ENCODE peak calls at places on chromosomes 1 and 21, in four cellular contexts. J is SK-N-SH, Q is GM12878, U is A549. B is an unnamed sample.
A peak's percentile ranks its signal among the peaks of the same experiment; 100 is the strongest.

GRCh38 chr1:18527921-18528320 is 47.2 kb downstream of the KLHDC7A start:
- DNase-seq in J (no peak), Q (no peak), U (no peak), B (no peak)

GRCh38 chr1:67053535-67053784 is 488 bp downstream of the SLC35D1 start:
- DNase-seq in U (no peak), J (peak; percentile 79), Q (no peak), B (peak; percentile 54)

GRCh38 chr1:150613061-150613920 is 16.1 kb downstream of the ENSA start:
- DNase-seq in Q (peak; percentile 79), J (no peak), U (peak; percentile 90), B (peak; percentile 79)

GRCh38 chr1:60277269-60277668 is 203.7 kb upstream of the C1orf87 start:
- DNase-seq in Q (no peak), J (no peak), U (no peak), B (no peak)

GRCh38 chr1:197213193-197213592 is 54.9 kb upstream of the CRB1 start:
- DNase-seq in J (no peak), U (no peak), Q (no peak), B (no peak)

GRCh38 chr1:240073097-240073496 is 18.6 kb upstream of the FMN2 start:
- DNase-seq in U (no peak), Q (no peak), J (no peak), B (no peak)

GRCh38 chr1:245953876-245954660 is 553.0 kb downstream of the SMYD3 start:
- DNase-seq in J (no peak), Q (peak; percentile 32), U (no peak), B (no peak)

GRCh38 chr1:206540044-206540758 is 32.9 kb downstream of the RASSF5 start:
- DNase-seq in J (no peak), U (no peak), Q (no peak), B (no peak)

GRCh38 chr1:169924829-169925228 is 31.1 kb upstream of the SCYL3 start:
- DNase-seq in J (no peak), Q (no peak), U (no peak), B (no peak)

GRCh38 chr1:111515291-111516007 is 12.0 kb upstream of the ADORA3 start:
- DNase-seq in J (peak; percentile 39), U (no peak), Q (no peak), B (no peak)

DNA sequence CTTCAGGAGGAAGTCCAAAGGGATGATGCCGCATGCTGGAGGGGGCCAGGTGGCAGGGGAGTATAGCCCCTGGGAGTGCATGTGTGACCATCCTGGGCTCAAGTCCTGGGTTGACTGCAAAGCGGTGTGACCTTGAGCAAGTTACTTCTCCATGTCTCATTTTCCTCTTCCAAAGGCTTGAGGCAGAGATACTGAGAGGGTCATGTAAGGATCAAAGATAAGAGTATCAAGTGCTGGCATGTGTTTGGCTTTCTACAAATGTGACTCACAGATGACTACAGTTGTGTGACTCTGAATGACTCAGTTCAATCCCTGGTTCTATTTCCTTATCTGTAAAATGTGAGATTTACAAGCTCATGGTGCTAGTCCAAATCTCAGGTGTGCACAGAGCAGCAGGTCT is 26.1 kb downstream of the PROK1 start:
- DNase-seq in U (peak; percentile 81), Q (no peak), J (no peak), B (peak; percentile 13)
- TF ChIP-seq CHD2 in U (no peak), Q (no peak), J (no peak), B (no peak)

DNA sequence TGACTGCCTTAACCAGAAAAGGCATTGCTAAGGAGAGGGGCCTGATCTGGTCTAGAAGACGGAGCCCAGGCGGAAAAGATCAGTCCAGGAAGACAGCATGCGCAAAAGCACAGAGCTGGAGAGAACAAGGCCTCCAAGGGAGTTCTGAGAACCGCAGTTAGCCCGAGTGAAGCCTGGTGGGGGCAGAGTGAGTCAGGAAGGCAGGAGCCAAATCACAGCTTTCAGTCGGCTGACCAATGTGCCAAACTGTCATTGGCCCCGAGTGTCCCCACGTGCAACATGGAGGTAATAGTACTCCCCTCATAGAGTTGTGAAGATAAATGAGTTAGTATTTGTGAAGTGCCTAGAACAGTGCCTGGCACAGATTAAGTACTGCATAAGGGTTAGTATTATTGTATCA is 1.2 kb upstream of the TSPAN2 start:
- DNase-seq in U (no peak), J (no peak), Q (no peak), B (no peak)
- TF ChIP-seq PBX3 in U (no peak), J (no peak), Q (no peak), B (no peak)

GRCh38 chr1:9891207-9891606 is 18.9 kb downstream of the CTNNBIP1 start:
- DNase-seq in Q (no peak), J (no peak), U (no peak), B (no peak)
- TF ChIP-seq CHD2 in Q (no peak), J (no peak), U (no peak), B (no peak)

GRCh38 chr1:15994081-15994480 is 10.0 kb upstream of the SRARP start:
- DNase-seq in J (no peak), U (no peak), Q (no peak), B (no peak)

GRCh38 chr1:15992582-15993500 is 11.2 kb upstream of the SRARP start:
- DNase-seq in U (no peak), Q (no peak), J (no peak), B (no peak)

GRCh38 chr1:15992187-15992553 is 11.9 kb upstream of the SRARP start:
- DNase-seq in U (no peak), Q (no peak), J (no peak), B (no peak)

GRCh38 chr1:15994590-15995351 is 9.3 kb upstream of the SRARP start:
- DNase-seq in J (peak; percentile 86), Q (no peak), U (peak; percentile 58), B (peak; percentile 56)

GRCh38 chr1:15993666-15994065 is 10.4 kb upstream of the SRARP start:
- DNase-seq in U (no peak), J (no peak), Q (no peak), B (no peak)
- TF ChIP-seq PBX3 in U (no peak), J (no peak), Q (no peak), B (no peak)

GRCh38 chr1:108962681-108963051 is 618 bp downstream of the CLCC1 start:
- DNase-seq in J (no peak), U (peak; percentile 22), Q (no peak), B (peak; percentile 12)
- TF ChIP-seq CHD2 in J (no peak), U (no peak), Q (no peak), B (no peak)

DNA sequence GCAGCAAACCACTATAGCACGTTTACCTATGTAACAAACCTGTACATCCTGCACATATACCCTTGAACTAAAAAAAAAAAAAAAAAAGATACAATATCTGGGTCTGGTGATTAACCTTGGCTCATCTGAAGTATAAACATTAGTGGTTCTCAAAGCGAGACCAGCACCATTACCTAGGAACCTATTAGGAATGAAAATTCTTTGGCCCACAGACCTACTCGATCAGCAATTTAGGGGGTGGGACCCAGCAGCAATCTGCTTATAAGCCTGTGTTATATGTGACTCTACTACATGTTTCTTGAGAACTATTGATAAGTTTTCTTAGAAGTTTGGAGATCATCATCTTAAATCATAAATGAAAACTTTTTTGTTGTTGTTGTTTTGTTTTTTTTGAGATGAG is 9.7 kb upstream of the SPATA1 start:
- DNase-seq in U (no peak), Q (no peak), J (no peak), B (no peak)
- TF ChIP-seq PBX3 in U (no peak), Q (no peak), J (no peak), B (no peak)

DNA sequence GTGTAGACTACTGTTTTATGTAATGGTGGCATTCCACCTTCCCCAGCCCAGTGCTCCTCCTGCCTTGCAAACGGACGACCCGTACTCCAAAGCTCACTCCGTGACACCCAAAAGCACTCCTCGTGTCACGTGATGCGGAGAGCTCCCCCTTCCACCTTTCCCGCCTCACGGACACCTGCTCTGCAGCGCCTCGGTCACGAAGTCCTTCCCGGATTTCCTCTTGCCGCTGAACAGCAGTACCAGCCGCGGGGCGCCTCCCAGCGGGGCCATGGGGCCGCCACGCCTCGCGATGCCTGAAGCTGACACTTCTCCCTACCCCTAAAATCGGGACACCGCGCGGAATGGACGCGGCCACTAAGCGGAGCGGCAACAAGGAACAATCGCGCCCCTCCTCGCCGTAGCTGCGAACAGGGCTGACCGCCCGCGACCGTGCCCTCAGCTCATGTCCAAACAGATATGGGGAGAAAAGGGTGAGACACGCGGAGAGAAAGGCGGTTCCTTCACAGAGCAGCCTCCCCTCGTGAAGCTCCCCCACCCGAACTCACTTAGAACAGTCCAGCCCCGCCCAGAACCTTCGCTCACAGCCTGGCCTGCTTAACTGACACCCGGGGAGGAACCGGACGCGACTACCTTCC is at the start of gene PMVK:
- DNase-seq in J (peak; percentile 97), Q (peak; percentile 84), U (peak; percentile 97), B (peak; percentile 88)
- TF ChIP-seq CHD2 in J (peak; percentile 93), Q (peak; percentile 93), U (peak; percentile 78), B (peak; percentile 89)

DNA sequence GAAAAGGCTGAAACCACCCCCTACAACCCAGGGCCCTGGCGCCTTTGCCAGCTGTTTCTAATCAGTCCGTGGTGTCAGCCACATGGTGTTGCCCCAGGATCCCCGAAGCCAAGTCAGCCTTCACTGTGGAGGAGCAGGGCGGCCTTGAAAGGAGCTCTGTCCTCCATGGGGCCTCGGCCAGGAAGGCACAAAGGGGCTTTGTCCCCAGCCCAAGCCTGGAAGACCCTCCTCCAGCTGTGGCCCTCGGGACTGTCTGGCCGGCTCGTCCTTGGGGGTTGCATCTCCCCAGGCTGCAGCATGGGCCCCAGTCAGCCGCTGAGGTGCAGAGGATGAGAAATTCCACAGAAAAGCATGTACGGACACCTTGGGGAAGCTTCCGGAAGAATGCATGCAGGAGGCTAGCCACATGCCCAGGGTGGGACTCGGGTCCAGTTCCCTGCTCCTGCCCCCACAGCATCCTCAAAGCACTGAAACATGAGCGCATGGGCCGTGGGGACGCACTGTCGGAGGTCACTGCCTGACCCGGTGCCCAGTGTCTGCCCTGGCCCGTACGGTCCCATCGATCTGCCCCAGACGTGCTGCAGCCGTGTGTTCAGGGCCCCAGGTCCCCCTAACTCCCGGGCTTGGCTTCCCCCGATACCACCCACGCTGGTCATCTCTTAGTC is 38.6 kb upstream of the POFUT2 start:
- DNase-seq in U (no peak), Q (no peak), J (peak; percentile 76), B (no peak)
- TF ChIP-seq PBX3 in U (no peak), Q (no peak), J (peak; percentile 13), B (no peak)